ENCODE peak calls at places on chromosomes 12 and 14, in seven cellular contexts. M, R, E, Q, F, B and I are unnamed samples. For H3K4me1, the result is how much of the 10 kb centered on the place peaks cover.

GRCh38 chr12:66127695-66128094 is 2.9 kb downstream of the LLPH start:
- DNase-seq in E (no peak), B (no peak), Q (no peak), F (no peak), R (no peak), M (no peak), I (no peak)

GRCh38 chr12:69508581-69508980 is 38.4 kb downstream of the FRS2 start:
- DNase-seq in R (no peak), F (no peak), B (no peak), M (no peak), Q (no peak), E (no peak), I (no peak)

GRCh38 chr14:21097616-21098133 is 780 bp downstream of the ZNF219 start:
- DNase-seq in R (no peak), M (no peak), F (no peak), Q (no peak), B (no peak), E (no peak), I (no peak)

GRCh38 chr14:92026548-92027190 is 13.2 kb downstream of the TRIP11 start:
- DNase-seq in F (no peak), R (no peak), B (no peak), M (no peak), Q (no peak), E (no peak), I (no peak)

GRCh38 chr14:35822501-35822900 is 3.6 kb upstream of the BRMS1L start:
- DNase-seq in B (no peak), R (no peak), M (no peak), E (no peak), Q (no peak), F (no peak), I (no peak)

GRCh38 chr14:75794615-75795038 is 133.6 kb downstream of the TTLL5 start:
- DNase-seq in M (no peak), F (peak), E (no peak), Q (peak), R (peak), B (no peak), I (no peak)

GRCh38 chr12:65657635-65658034 is 166.6 kb upstream of the HMGA2 start:
- DNase-seq in E (no peak), F (no peak), R (no peak), M (no peak), B (no peak), Q (no peak), I (no peak)

GRCh38 chr14:76997257-76997970 is 31.1 kb downstream of the IRF2BPL start:
- DNase-seq in Q (no peak), M (no peak), E (no peak), R (no peak), F (no peak), B (no peak), I (no peak)

GRCh38 chr12:92424338-92424737 is 278.5 kb upstream of the PLEKHG7 start:
- DNase-seq in M (peak), F (no peak), R (no peak), E (no peak), B (no peak), Q (no peak), I (peak)
- H3K4me1 ChIP-seq in M (under half), F (under half), R (under half), E (under half), B (under half), Q (under half), I (under half)

GRCh38 chr14:105249175-105250007 is 1.1 kb downstream of the BTBD6 start:
- DNase-seq in M (no peak), R (peak), F (no peak), B (no peak), E (no peak), Q (no peak), I (no peak)
- TF ChIP-seq YY1 in M (no peak), R (no peak), F (no peak), B (no peak), E (no peak), Q (no peak), I (no peak)

GRCh38 chr12:54231236-54231635 is 42.5 kb upstream of the SMUG1 start:
- DNase-seq in E (no peak), F (no peak), Q (no peak), M (no peak), B (no peak), R (no peak), I (no peak)
- H3K4me1 ChIP-seq in E (under half), F (under half), Q (under half), M (under half), B (under half), R (under half), I (under half)

GRCh38 chr12:92210062-92210461 is 64.4 kb upstream of the BTG1 start:
- DNase-seq in B (peak), R (no peak), Q (no peak), E (no peak), F (no peak), M (no peak), I (no peak)
- TF ChIP-seq YY1 in B (no peak), R (no peak), Q (no peak), E (no peak), F (no peak), M (no peak), I (no peak)